ENCODE peak calls at places on chromosome 5, in seven cellular contexts. One of them, this sample, is unnamed.

GRCh38 chr5:178113141-178113787 is at the start of gene N4BP3:
- DNase-seq in astrocyte: peak; percentile 22
- DNase-seq in stomach: peak; percentile 83
- DNase-seq in endothelial cell of umbilical vein: peak; percentile 56
- DNase-seq in CD8-positive, alpha-beta memory T cell: peak; percentile 74
- DNase-seq in choroid plexus epithelial cell: peak; percentile 47
- DNase-seq in SJSA1: peak; percentile 80
- DNase-seq in this sample: no peak

GRCh38 chr5:142590451-142591240 is 95.2 kb downstream of the FGF1 start:
- DNase-seq in stomach: no peak
- DNase-seq in endothelial cell of umbilical vein: no peak
- DNase-seq in astrocyte: no peak
- DNase-seq in CD8-positive, alpha-beta memory T cell: no peak
- DNase-seq in SJSA1: no peak
- DNase-seq in choroid plexus epithelial cell: peak; percentile 50
- DNase-seq in this sample: no peak

GRCh38 chr5:104513194-104513602 is 950.6 kb upstream of the NUDT12 start:
- DNase-seq in SJSA1: no peak
- DNase-seq in CD8-positive, alpha-beta memory T cell: no peak
- DNase-seq in choroid plexus epithelial cell: peak; percentile 54
- DNase-seq in astrocyte: peak; percentile 86
- DNase-seq in endothelial cell of umbilical vein: peak; percentile 75
- DNase-seq in stomach: no peak
- DNase-seq in this sample: peak; percentile 39

GRCh38 chr5:175556794-175557193 is 78.4 kb downstream of the SFXN1 start:
- DNase-seq in SJSA1: peak; percentile 33
- DNase-seq in CD8-positive, alpha-beta memory T cell: no peak
- DNase-seq in astrocyte: no peak
- DNase-seq in endothelial cell of umbilical vein: no peak
- DNase-seq in stomach: no peak
- DNase-seq in choroid plexus epithelial cell: no peak
- DNase-seq in this sample: no peak

GRCh38 chr5:107652839-107653607 is 17.7 kb downstream of the EFNA5 start:
- DNase-seq in astrocyte: no peak
- DNase-seq in choroid plexus epithelial cell: no peak
- DNase-seq in SJSA1: no peak
- DNase-seq in CD8-positive, alpha-beta memory T cell: no peak
- DNase-seq in stomach: peak; percentile 27
- DNase-seq in endothelial cell of umbilical vein: no peak
- DNase-seq in this sample: no peak

GRCh38 chr5:137376127-137376526 is 123.0 kb downstream of the SPOCK1 start:
- DNase-seq in choroid plexus epithelial cell: no peak
- DNase-seq in SJSA1: no peak
- DNase-seq in endothelial cell of umbilical vein: no peak
- DNase-seq in astrocyte: no peak
- DNase-seq in CD8-positive, alpha-beta memory T cell: no peak
- DNase-seq in stomach: no peak
- DNase-seq in this sample: no peak

GRCh38 chr5:133460172-133460758 is 152.1 kb downstream of the FSTL4 start:
- DNase-seq in SJSA1: no peak
- DNase-seq in astrocyte: no peak
- DNase-seq in choroid plexus epithelial cell: peak; percentile 21
- DNase-seq in endothelial cell of umbilical vein: no peak
- DNase-seq in CD8-positive, alpha-beta memory T cell: peak; percentile 12
- DNase-seq in stomach: no peak
- DNase-seq in this sample: no peak

GRCh38 chr5:72109625-72110024 is 2.4 kb downstream of the MAP1B start:
- DNase-seq in astrocyte: peak; percentile 46
- DNase-seq in choroid plexus epithelial cell: no peak
- DNase-seq in SJSA1: no peak
- DNase-seq in endothelial cell of umbilical vein: no peak
- DNase-seq in CD8-positive, alpha-beta memory T cell: no peak
- DNase-seq in stomach: no peak
- DNase-seq in this sample: no peak

GRCh38 chr5:2759091-2759490 is 7.6 kb upstream of the IRX2 start:
- DNase-seq in choroid plexus epithelial cell: no peak
- DNase-seq in SJSA1: no peak
- DNase-seq in endothelial cell of umbilical vein: no peak
- DNase-seq in astrocyte: no peak
- DNase-seq in stomach: no peak
- DNase-seq in CD8-positive, alpha-beta memory T cell: no peak
- DNase-seq in this sample: no peak

GRCh38 chr5:171984748-171985419 is 21.6 kb downstream of the FBXW11 start:
- DNase-seq in SJSA1: no peak
- DNase-seq in endothelial cell of umbilical vein: peak; percentile 63
- DNase-seq in choroid plexus epithelial cell: peak; percentile 75
- DNase-seq in astrocyte: peak; percentile 99
- DNase-seq in CD8-positive, alpha-beta memory T cell: peak; percentile 28
- DNase-seq in stomach: no peak
- DNase-seq in this sample: peak; percentile 80

GRCh38 chr5:140160432-140160831 is 14.6 kb upstream of the CYSTM1 start:
- DNase-seq in choroid plexus epithelial cell: no peak
- DNase-seq in CD8-positive, alpha-beta memory T cell: no peak
- DNase-seq in SJSA1: no peak
- DNase-seq in stomach: no peak
- DNase-seq in endothelial cell of umbilical vein: no peak
- DNase-seq in astrocyte: no peak
- DNase-seq in this sample: no peak

GRCh38 chr5:113806823-113807222 is 293.3 kb downstream of the YTHDC2 start:
- DNase-seq in endothelial cell of umbilical vein: no peak
- DNase-seq in astrocyte: no peak
- DNase-seq in SJSA1: no peak
- DNase-seq in stomach: no peak
- DNase-seq in CD8-positive, alpha-beta memory T cell: no peak
- DNase-seq in choroid plexus epithelial cell: no peak
- DNase-seq in this sample: no peak

GRCh38 chr5:93225748-93226147 is 355.3 kb downstream of the NR2F1-AS1 start:
- DNase-seq in stomach: no peak
- DNase-seq in astrocyte: no peak
- DNase-seq in choroid plexus epithelial cell: no peak
- DNase-seq in CD8-positive, alpha-beta memory T cell: no peak
- DNase-seq in endothelial cell of umbilical vein: no peak
- DNase-seq in SJSA1: no peak
- DNase-seq in this sample: no peak

GRCh38 chr5:4514067-4514648 is 626.0 kb upstream of the ADAMTS16 start:
- DNase-seq in endothelial cell of umbilical vein: no peak
- DNase-seq in choroid plexus epithelial cell: no peak
- DNase-seq in CD8-positive, alpha-beta memory T cell: no peak
- DNase-seq in astrocyte: no peak
- DNase-seq in SJSA1: no peak
- DNase-seq in stomach: no peak
- DNase-seq in this sample: no peak

GRCh38 chr5:74143724-74144330 is 496.7 kb downstream of the ENC1 start:
- DNase-seq in endothelial cell of umbilical vein: no peak
- DNase-seq in CD8-positive, alpha-beta memory T cell: no peak
- DNase-seq in stomach: no peak
- DNase-seq in choroid plexus epithelial cell: no peak
- DNase-seq in SJSA1: no peak
- DNase-seq in astrocyte: no peak
- DNase-seq in this sample: no peak

GRCh38 chr5:66851306-66851705 is 255.1 kb downstream of the MAST4 start:
- DNase-seq in astrocyte: peak; percentile 22
- DNase-seq in CD8-positive, alpha-beta memory T cell: no peak
- DNase-seq in choroid plexus epithelial cell: no peak
- DNase-seq in endothelial cell of umbilical vein: no peak
- DNase-seq in stomach: no peak
- DNase-seq in SJSA1: no peak
- DNase-seq in this sample: no peak

GRCh38 chr5:156223547-156223946 is 103.4 kb upstream of the SGCD start:
- DNase-seq in endothelial cell of umbilical vein: no peak
- DNase-seq in SJSA1: no peak
- DNase-seq in astrocyte: no peak
- DNase-seq in choroid plexus epithelial cell: no peak
- DNase-seq in stomach: no peak
- DNase-seq in CD8-positive, alpha-beta memory T cell: no peak
- DNase-seq in this sample: no peak

GRCh38 chr5:66246621-66247020 is 102.5 kb downstream of the SREK1 start:
- DNase-seq in CD8-positive, alpha-beta memory T cell: no peak
- DNase-seq in endothelial cell of umbilical vein: no peak
- DNase-seq in SJSA1: peak; percentile 58
- DNase-seq in stomach: no peak
- DNase-seq in choroid plexus epithelial cell: peak; percentile 53
- DNase-seq in astrocyte: peak; percentile 78
- DNase-seq in this sample: peak; percentile 12

GRCh38 chr5:38556115-38556598 is 289 bp downstream of the LIFR start:
- DNase-seq in CD8-positive, alpha-beta memory T cell: no peak
- DNase-seq in stomach: no peak
- DNase-seq in astrocyte: no peak
- DNase-seq in choroid plexus epithelial cell: no peak
- DNase-seq in SJSA1: peak; percentile 41
- DNase-seq in endothelial cell of umbilical vein: no peak
- DNase-seq in this sample: no peak

GRCh38 chr5:19795218-19795617 is 192.8 kb downstream of the CDH18 start:
- DNase-seq in CD8-positive, alpha-beta memory T cell: no peak
- DNase-seq in choroid plexus epithelial cell: peak; percentile 53
- DNase-seq in endothelial cell of umbilical vein: peak; percentile 34
- DNase-seq in SJSA1: no peak
- DNase-seq in stomach: no peak
- DNase-seq in astrocyte: peak; percentile 22
- DNase-seq in this sample: no peak

DNA sequence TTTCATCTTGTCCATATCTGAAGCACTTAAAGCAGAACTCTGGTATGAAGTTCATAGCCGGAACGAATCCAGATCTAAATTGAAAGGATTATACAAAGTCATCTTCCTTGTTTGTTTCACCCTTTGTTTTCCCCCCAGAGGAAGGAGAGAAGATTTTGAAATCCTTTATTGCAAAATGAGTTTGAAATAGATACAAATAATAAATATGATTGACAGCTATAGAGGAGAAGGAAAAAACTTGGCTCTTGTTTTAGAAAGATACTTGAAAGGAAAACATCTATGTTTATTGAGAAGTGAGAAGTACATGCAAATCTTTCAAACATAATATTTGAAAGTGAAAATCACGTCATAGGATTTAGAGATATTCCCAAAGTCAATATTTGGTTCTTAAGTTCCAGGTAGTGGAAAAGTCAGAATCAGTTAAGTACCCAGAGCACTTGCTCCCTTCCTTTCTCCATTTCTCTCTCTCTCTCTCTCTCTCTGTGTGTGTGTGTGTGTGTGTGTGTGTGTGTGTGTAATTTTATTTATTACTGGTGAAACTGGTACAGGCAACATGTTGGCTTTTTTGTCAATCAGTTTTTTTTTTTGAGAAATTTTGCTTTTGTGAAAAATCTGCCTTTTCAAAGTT is 27.3 kb downstream of the PAM start:
- DNase-seq in CD8-positive, alpha-beta memory T cell: no peak
- DNase-seq in astrocyte: no peak
- DNase-seq in endothelial cell of umbilical vein: no peak
- DNase-seq in stomach: no peak
- DNase-seq in choroid plexus epithelial cell: no peak
- DNase-seq in SJSA1: no peak
- DNase-seq in this sample: no peak
- H3K4me3 ChIP-seq in CD8-positive, alpha-beta memory T cell: no peak overlapping the region
- H3K4me3 ChIP-seq in astrocyte: no peak overlapping the region
- H3K4me3 ChIP-seq in endothelial cell of umbilical vein: no peak overlapping the region
- H3K4me3 ChIP-seq in stomach: no peak overlapping the region
- H3K4me3 ChIP-seq in choroid plexus epithelial cell: no peak overlapping the region
- H3K4me3 ChIP-seq in SJSA1: no peak overlapping the region
- H3K4me3 ChIP-seq in this sample: no peak overlapping the region

GRCh38 chr5:151239237-151239861 is 13.6 kb upstream of the GM2A start:
- DNase-seq in SJSA1: peak; percentile 70
- DNase-seq in CD8-positive, alpha-beta memory T cell: peak; percentile 59
- DNase-seq in choroid plexus epithelial cell: peak; percentile 89
- DNase-seq in astrocyte: no peak
- DNase-seq in stomach: peak; percentile 80
- DNase-seq in endothelial cell of umbilical vein: peak; percentile 67
- DNase-seq in this sample: no peak
- H3K4me3 ChIP-seq in SJSA1: no peak overlapping the region
- H3K4me3 ChIP-seq in CD8-positive, alpha-beta memory T cell: no peak overlapping the region
- H3K4me3 ChIP-seq in choroid plexus epithelial cell: no peak overlapping the region
- H3K4me3 ChIP-seq in astrocyte: no peak overlapping the region
- H3K4me3 ChIP-seq in stomach: peak overlapping the region; percentile 29
- H3K4me3 ChIP-seq in endothelial cell of umbilical vein: no peak overlapping the region
- H3K4me3 ChIP-seq in this sample: no peak overlapping the region

GRCh38 chr5:50715001-50715400 is 48.6 kb downstream of the PARP8 start:
- DNase-seq in endothelial cell of umbilical vein: no peak
- DNase-seq in choroid plexus epithelial cell: no peak
- DNase-seq in SJSA1: no peak
- DNase-seq in astrocyte: no peak
- DNase-seq in CD8-positive, alpha-beta memory T cell: no peak
- DNase-seq in stomach: no peak
- DNase-seq in this sample: no peak

GRCh38 chr5:50712479-50712878 is 46.0 kb downstream of the PARP8 start:
- DNase-seq in astrocyte: no peak
- DNase-seq in CD8-positive, alpha-beta memory T cell: no peak
- DNase-seq in stomach: no peak
- DNase-seq in endothelial cell of umbilical vein: no peak
- DNase-seq in SJSA1: no peak
- DNase-seq in choroid plexus epithelial cell: no peak
- DNase-seq in this sample: no peak

GRCh38 chr5:50711280-50711679 is 44.8 kb downstream of the PARP8 start:
- DNase-seq in astrocyte: no peak
- DNase-seq in CD8-positive, alpha-beta memory T cell: peak; percentile 55
- DNase-seq in SJSA1: no peak
- DNase-seq in stomach: peak; percentile 38
- DNase-seq in choroid plexus epithelial cell: peak; percentile 51
- DNase-seq in endothelial cell of umbilical vein: no peak
- DNase-seq in this sample: no peak

GRCh38 chr5:50709471-50709870 is 43.0 kb downstream of the PARP8 start:
- DNase-seq in astrocyte: peak; percentile 29
- DNase-seq in choroid plexus epithelial cell: peak; percentile 71
- DNase-seq in CD8-positive, alpha-beta memory T cell: no peak
- DNase-seq in stomach: no peak
- DNase-seq in endothelial cell of umbilical vein: no peak
- DNase-seq in SJSA1: no peak
- DNase-seq in this sample: no peak

GRCh38 chr5:50710838-50711237 is 44.4 kb downstream of the PARP8 start:
- DNase-seq in choroid plexus epithelial cell: no peak
- DNase-seq in astrocyte: no peak
- DNase-seq in CD8-positive, alpha-beta memory T cell: no peak
- DNase-seq in endothelial cell of umbilical vein: no peak
- DNase-seq in SJSA1: no peak
- DNase-seq in stomach: no peak
- DNase-seq in this sample: no peak
- H3K4me3 ChIP-seq in choroid plexus epithelial cell: no peak overlapping the region
- H3K4me3 ChIP-seq in astrocyte: no peak overlapping the region
- H3K4me3 ChIP-seq in CD8-positive, alpha-beta memory T cell: peak overlapping the region; percentile 25
- H3K4me3 ChIP-seq in endothelial cell of umbilical vein: no peak overlapping the region
- H3K4me3 ChIP-seq in SJSA1: no peak overlapping the region
- H3K4me3 ChIP-seq in stomach: no peak overlapping the region
- H3K4me3 ChIP-seq in this sample: no peak overlapping the region

GRCh38 chr5:141493500-141494422 is 4.9 kb downstream of the PCDHGC5 start:
- DNase-seq in choroid plexus epithelial cell: peak; percentile 19
- DNase-seq in stomach: no peak
- DNase-seq in SJSA1: no peak
- DNase-seq in astrocyte: peak; percentile 71
- DNase-seq in endothelial cell of umbilical vein: no peak
- DNase-seq in CD8-positive, alpha-beta memory T cell: no peak
- DNase-seq in this sample: no peak
- H3K4me3 ChIP-seq in choroid plexus epithelial cell: no peak overlapping the region
- H3K4me3 ChIP-seq in stomach: no peak overlapping the region
- H3K4me3 ChIP-seq in SJSA1: no peak overlapping the region
- H3K4me3 ChIP-seq in astrocyte: no peak overlapping the region
- H3K4me3 ChIP-seq in endothelial cell of umbilical vein: no peak overlapping the region
- H3K4me3 ChIP-seq in CD8-positive, alpha-beta memory T cell: no peak overlapping the region
- H3K4me3 ChIP-seq in this sample: no peak overlapping the region

DNA sequence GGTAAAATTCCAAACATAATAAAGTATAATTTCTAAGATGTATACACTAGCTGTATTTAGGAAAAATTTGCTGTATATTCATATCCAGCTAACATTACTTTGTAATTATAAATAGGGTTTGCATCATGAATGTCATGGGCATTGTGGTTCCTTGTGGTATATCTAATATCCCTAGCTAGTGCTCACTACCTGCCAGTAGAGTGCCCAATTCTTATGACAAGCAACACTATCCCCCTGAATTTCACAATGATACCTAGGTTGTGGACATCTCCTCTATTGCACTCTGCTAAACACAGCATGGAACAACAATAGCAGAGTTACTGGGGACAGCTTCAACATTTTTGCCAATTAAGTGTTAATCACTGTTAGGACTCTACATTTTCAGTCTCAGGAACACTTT is 1656.5 kb downstream of the EFNA5 start:
- DNase-seq in stomach: no peak
- DNase-seq in astrocyte: no peak
- DNase-seq in endothelial cell of umbilical vein: no peak
- DNase-seq in CD8-positive, alpha-beta memory T cell: no peak
- DNase-seq in SJSA1: no peak
- DNase-seq in choroid plexus epithelial cell: no peak
- DNase-seq in this sample: no peak
- H3K4me3 ChIP-seq in stomach: no peak overlapping the region
- H3K4me3 ChIP-seq in astrocyte: no peak overlapping the region
- H3K4me3 ChIP-seq in endothelial cell of umbilical vein: no peak overlapping the region
- H3K4me3 ChIP-seq in CD8-positive, alpha-beta memory T cell: no peak overlapping the region
- H3K4me3 ChIP-seq in SJSA1: no peak overlapping the region
- H3K4me3 ChIP-seq in choroid plexus epithelial cell: no peak overlapping the region
- H3K4me3 ChIP-seq in this sample: no peak overlapping the region

This sample was measured in BJ.